ENCODE peak calls at places on chromosomes 11 and 22, in eight cellular contexts. V is AG08396, X is nephron progenitor cell, O is RWPE1, B is progenitor cell of endocrine pancreas, D is HT1080, H is neural crest cell, U is T-helper 2 cell. N is an unnamed sample.

GRCh38 chr22:28600546-28601143 is 79.0 kb downstream of the TTC28 start:
- DNase-seq in H (no peak), D (peak; percentile 47), O (peak; percentile 16), X (no peak), B (no peak), V (peak; percentile 18), U (peak; percentile 33), N (peak; percentile 56)

GRCh38 chr11:26696330-26696729 is 25.5 kb downstream of the SLC5A12 start:
- DNase-seq in D (no peak), H (no peak), U (no peak), V (no peak), O (no peak), X (no peak), B (no peak), N (no peak)

GRCh38 chr11:104609297-104609696 is 289.0 kb downstream of the CASP12 start:
- DNase-seq in D (peak; percentile 39), O (peak; percentile 51), U (peak; percentile 20), X (peak; percentile 17), V (peak; percentile 61), H (peak; percentile 1), B (no peak), N (peak; percentile 36)

GRCh38 chr11:69909561-69910518 is 90.6 kb upstream of the FGF3 start:
- DNase-seq in B (no peak), X (peak; percentile 60), V (no peak), H (peak; percentile 38), U (no peak), D (no peak), O (no peak), N (no peak)

GRCh38 chr11:103170865-103171264 is 61.6 kb downstream of the DYNC2H1 start:
- DNase-seq in U (no peak), V (peak; percentile 2), X (no peak), O (no peak), B (no peak), H (no peak), D (no peak), N (no peak)

GRCh38 chr11:11550534-11550933 is 71.3 kb downstream of the GALNT18 start:
- DNase-seq in X (no peak), H (no peak), V (no peak), U (no peak), B (no peak), D (no peak), O (no peak), N (no peak)

GRCh38 chr22:25027052-25027525 is 74.6 kb downstream of the KIAA1671 start:
- DNase-seq in O (no peak), V (no peak), X (no peak), D (no peak), H (no peak), U (no peak), B (no peak), N (no peak)

GRCh38 chr11:60925685-60926267 is 1.5 kb downstream of the TMEM132A start:
- DNase-seq in V (peak; percentile 65), D (peak; percentile 73), O (peak; percentile 69), U (no peak), B (no peak), X (no peak), H (no peak), N (no peak)

GRCh38 chr11:65440831-65441499 is 18.4 kb downstream of the NEAT1 start:
- DNase-seq in X (no peak), O (no peak), U (no peak), D (no peak), B (no peak), V (no peak), H (no peak), N (no peak)

GRCh38 chr22:27952779-27953178 is 33.7 kb upstream of the PITPNB start:
- DNase-seq in O (no peak), V (no peak), U (no peak), D (no peak), X (no peak), B (no peak), H (no peak), N (no peak)

GRCh38 chr11:69049490-69049867 is 747 bp downstream of the TPCN2 start:
- DNase-seq in O (peak; percentile 10), V (peak; percentile 46), B (no peak), X (no peak), U (peak; percentile 8), D (no peak), H (no peak), N (no peak)

GRCh38 chr11:2885676-2886081 is at the start of gene CDKN1C:
- DNase-seq in X (peak; percentile 91), V (peak; percentile 95), O (peak; percentile 89), H (peak; percentile 86), D (peak; percentile 44), U (peak; percentile 80), B (peak; percentile 83), N (peak; percentile 85)

GRCh38 chr22:40533712-40534378 is 102.7 kb downstream of the MRTFA start:
- DNase-seq in D (peak; percentile 79), H (no peak), U (peak; percentile 50), O (peak; percentile 42), X (no peak), V (peak; percentile 67), B (no peak), N (peak; percentile 30)

GRCh38 chr11:34915136-34916013 is 804 bp downstream of the APIP start:
- DNase-seq in O (no peak), U (no peak), X (no peak), B (no peak), D (no peak), H (no peak), V (peak; percentile 32), N (peak; percentile 2)

GRCh38 chr11:131370901-131371790 is 731 bp downstream of the NTM start:
- DNase-seq in X (no peak), H (no peak), B (no peak), V (no peak), O (no peak), U (no peak), D (no peak), N (no peak)

GRCh38 chr11:128318856-128319474 is 268.4 kb downstream of the ETS1 start:
- DNase-seq in B (no peak), D (peak; percentile 76), U (peak; percentile 89), H (no peak), O (no peak), X (no peak), V (no peak), N (peak; percentile 84)

GRCh38 chr11:128720522-128720985 is 26.7 kb downstream of the FLI1 start:
- DNase-seq in U (peak; percentile 55), H (peak; percentile 58), O (no peak), D (no peak), X (peak; percentile 37), B (peak; percentile 14), V (no peak), N (peak; percentile 58)

GRCh38 chr11:103055174-103055890 is 36.6 kb downstream of the DCUN1D5 start:
- DNase-seq in B (no peak), D (peak; percentile 17), X (peak; percentile 3), O (peak; percentile 9), V (peak; percentile 8), H (no peak), U (no peak), N (no peak)

GRCh38 chr11:36258730-36259360 is 30.4 kb downstream of the COMMD9 start:
- DNase-seq in D (peak; percentile 63), O (peak; percentile 24), U (no peak), V (peak; percentile 73), H (peak; percentile 52), X (peak; percentile 64), B (peak; percentile 46), N (no peak)

GRCh38 chr22:43945632-43946390 is 9.4 kb upstream of the SAMM50 start:
- DNase-seq in U (peak; percentile 16), H (peak; percentile 68), V (peak; percentile 82), O (no peak), B (peak; percentile 54), X (peak; percentile 77), D (peak; percentile 59), N (peak; percentile 40)

GRCh38 chr22:45972091-45972867 is 4.7 kb downstream of the WNT7B start:
- DNase-seq in U (no peak), D (no peak), V (no peak), O (no peak), B (no peak), H (no peak), X (peak; percentile 52), N (no peak)

N was measured in CD8-positive, alpha-beta memory T cell.